ENCODE peak calls at places on chromosome 14, in four cellular contexts. J, L, K and Y are unnamed samples.
A peak's percentile ranks its signal among the peaks of the same experiment; 100 is the strongest.

GRCh38 chr14:71264260-71264659 is 357.0 kb downstream of the PCNX1 start:
- DNase-seq in K (no peak), L (no peak), J (no peak), Y (no peak)

GRCh38 chr14:72089625-72090024 is 157.4 kb downstream of the RGS6 start:
- DNase-seq in K (no peak), L (no peak), J (no peak), Y (no peak)

GRCh38 chr14:38730420-38730819 is 372.6 kb downstream of the SEC23A start:
- DNase-seq in J (no peak), L (no peak), K (no peak), Y (no peak)

GRCh38 chr14:88040141-88040540 is 35.2 kb downstream of the GPR65 start:
- DNase-seq in J (no peak), L (no peak), K (no peak), Y (no peak)

GRCh38 chr14:57060276-57060956 is 208.3 kb downstream of the EXOC5 start:
- DNase-seq in L (no peak), K (no peak), J (no peak), Y (no peak)

GRCh38 chr14:53978194-53978593 is 21.6 kb upstream of the BMP4 start:
- DNase-seq in K (no peak), L (no peak), J (no peak), Y (no peak)

GRCh38 chr14:103314496-103315277 is 19.4 kb upstream of the EIF5 start:
- DNase-seq in K (no peak), J (no peak), L (peak; percentile 63), Y (no peak)

GRCh38 chr14:100540141-100540925 is 46.9 kb downstream of the BEGAIN start:
- DNase-seq in K (no peak), J (no peak), L (peak; percentile 53), Y (peak; percentile 82)

GRCh38 chr14:50003213-50004021 is 110.5 kb downstream of the ARF6 start:
- DNase-seq in K (peak; percentile 87), L (peak; percentile 97), J (peak; percentile 59), Y (peak; percentile 92)

GRCh38 chr14:87869619-87870583 is 123.1 kb downstream of the GALC start:
- DNase-seq in L (no peak), J (peak; percentile 4), K (no peak), Y (no peak)

GRCh38 chr14:100439781-100440180 is 116.6 kb downstream of the SLC25A47 start:
- DNase-seq in J (peak; percentile 17), L (no peak), K (no peak), Y (no peak)

GRCh38 chr14:52059614-52060013 is 9.2 kb downstream of the NID2 start:
- DNase-seq in K (no peak), J (no peak), L (no peak), Y (no peak)

GRCh38 chr14:72647782-72648181 is 246.1 kb downstream of the DPF3 start:
- DNase-seq in J (no peak), L (no peak), K (no peak), Y (no peak)

GRCh38 chr14:84375235-84375634 is 1154.7 kb upstream of the FLRT2 start:
- DNase-seq in K (no peak), J (peak; percentile 29), L (no peak), Y (no peak)

GRCh38 chr14:100067971-100068959 is 3.0 kb downstream of the EVL start:
- DNase-seq in K (peak; percentile 50), J (no peak), L (peak; percentile 91), Y (no peak)

GRCh38 chr14:39469094-39469710 is 37.0 kb upstream of the FBXO33 start:
- DNase-seq in L (no peak), J (peak; percentile 23), K (no peak), Y (no peak)

GRCh38 chr14:97602438-97603117 is 805.4 kb downstream of the VRK1 start:
- DNase-seq in J (no peak), K (no peak), L (peak; percentile 82), Y (no peak)

GRCh38 chr14:68074765-68075381 is 255.3 kb downstream of the RAD51B start:
- DNase-seq in K (no peak), L (no peak), J (peak; percentile 8), Y (no peak)

GRCh38 chr14:79166171-79166570 is 996.0 kb downstream of the NRXN3 start:
- DNase-seq in K (no peak), L (no peak), J (no peak), Y (no peak)

GRCh38 chr14:67137744-67138371 is 51.4 kb upstream of the GARIN2 start:
- DNase-seq in J (peak; percentile 39), K (no peak), L (no peak), Y (no peak)

GRCh38 chr14:71472281-71472960 is 459.8 kb upstream of the RGS6 start:
- DNase-seq in L (no peak), K (no peak), J (peak; percentile 38), Y (no peak)

GRCh38 chr14:88707088-88707487 is 85.7 kb downstream of the EML5 start:
- DNase-seq in L (no peak), J (no peak), K (no peak), Y (no peak)

GRCh38 chr14:58501214-58501816 is 73.8 kb downstream of the KIAA0586 start:
- DNase-seq in L (no peak), K (no peak), J (peak; percentile 90), Y (no peak)

GRCh38 chr14:35117112-35117511 is 4.7 kb downstream of the PPP2R3C start:
- DNase-seq in L (no peak), J (no peak), K (no peak), Y (no peak)

GRCh38 chr14:92317511-92317910 is 5.5 kb upstream of the SLC24A4 start:
- DNase-seq in L (no peak), J (peak; percentile 17), K (no peak), Y (no peak)

GRCh38 chr14:37081220-37081619 is 91.2 kb downstream of the SLC25A21 start:
- DNase-seq in L (no peak), J (peak; percentile 16), K (no peak), Y (no peak)

GRCh38 chr14:88546621-88547385 is 8.0 kb downstream of the PTPN21 start:
- DNase-seq in K (no peak), L (no peak), J (no peak), Y (no peak)

GRCh38 chr14:71552809-71553208 is 379.4 kb upstream of the RGS6 start:
- DNase-seq in L (no peak), K (no peak), J (no peak), Y (no peak)

GRCh38 chr14:88792572-88793258 is at the start of gene EML5:
- DNase-seq in K (peak; percentile 88), L (peak; percentile 97), J (peak; percentile 54), Y (peak; percentile 93)

GRCh38 chr14:33848706-33849454 is 102.0 kb downstream of the EGLN3 start:
- DNase-seq in K (peak; percentile 41), L (no peak), J (peak; percentile 20), Y (no peak)

GRCh38 chr14:55094630-55095157 is 34.4 kb upstream of the LGALS3 start:
- DNase-seq in J (no peak), K (no peak), L (no peak), Y (no peak)

GRCh38 chr14:38074754-38075153 is 132.9 kb upstream of the SSTR1 start:
- DNase-seq in K (no peak), L (no peak), J (no peak), Y (no peak)

GRCh38 chr14:65564370-65564769 is 151.8 kb downstream of the FUT8 start:
- DNase-seq in K (no peak), L (no peak), J (no peak), Y (no peak)

GRCh38 chr14:76911473-76911872 is 85.3 kb downstream of the LRRC74A start:
- DNase-seq in J (no peak), K (no peak), L (no peak), Y (no peak)

GRCh38 chr14:88838015-88838414 is 13.6 kb downstream of the TTC8 start:
- DNase-seq in K (no peak), L (no peak), J (no peak), Y (no peak)

GRCh38 chr14:74799765-74800164 is 36.6 kb downstream of the YLPM1 start:
- DNase-seq in J (no peak), L (no peak), K (no peak), Y (no peak)

GRCh38 chr14:74800780-74801179 is 37.7 kb downstream of the YLPM1 start:
- DNase-seq in L (no peak), J (no peak), K (no peak), Y (no peak)

GRCh38 chr14:74801396-74801795 is 38.3 kb downstream of the YLPM1 start:
- DNase-seq in K (no peak), J (no peak), L (no peak), Y (no peak)

GRCh38 chr14:74804219-74804825 is 41.2 kb downstream of the YLPM1 start:
- DNase-seq in L (no peak), K (no peak), J (peak; percentile 73), Y (no peak)
- TF ChIP-seq CTCF in L (peak; percentile 38), K (peak; percentile 26), J (peak; percentile 84), Y (peak; percentile 78)

GRCh38 chr14:96584199-96584906 is 82.2 kb downstream of the PAPOLA start:
- DNase-seq in J (no peak), K (peak; percentile 43), L (peak; percentile 80), Y (no peak)
- TF ChIP-seq CTCF in J (peak; percentile 16), K (peak; percentile 5), L (peak; percentile 49), Y (peak; percentile 73)

DNA sequence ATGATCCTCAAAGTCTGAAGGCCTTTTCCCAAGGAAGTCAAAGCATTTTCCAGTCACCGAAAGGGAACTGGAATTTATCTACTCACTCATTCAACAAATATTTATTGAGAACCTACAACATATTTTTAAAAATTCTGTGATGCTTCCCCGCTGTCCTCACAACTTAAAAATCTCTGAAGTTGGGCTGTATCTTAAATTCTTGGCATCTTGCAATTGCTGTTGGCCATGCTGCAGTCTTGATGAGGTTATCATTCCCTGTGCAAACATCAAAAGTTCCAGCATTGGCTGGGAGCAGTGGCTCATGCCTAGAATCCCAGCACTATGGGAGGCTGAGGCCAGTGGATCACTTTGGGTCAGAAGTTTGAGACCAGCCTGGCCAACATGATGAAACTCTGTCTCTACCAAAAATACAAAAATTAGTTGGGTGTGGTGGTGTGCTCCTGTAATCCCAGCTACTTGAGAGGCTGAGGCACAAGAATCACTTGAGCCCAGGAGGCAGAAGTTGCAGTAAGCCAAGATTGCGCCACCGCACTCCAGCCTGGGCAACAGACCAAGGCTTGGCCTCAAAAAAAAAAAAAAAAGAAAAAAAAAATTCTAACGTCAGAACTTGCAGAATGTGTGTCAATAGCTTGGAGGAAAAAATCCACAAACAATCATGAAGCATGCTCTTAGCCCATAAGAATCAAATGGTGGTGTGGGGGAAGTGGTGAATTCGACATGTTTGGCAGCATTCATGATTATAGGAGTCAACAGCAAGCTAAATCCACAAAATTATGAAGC is 34.9 kb downstream of the CCDC177 start:
- DNase-seq in J (peak; percentile 90), K (peak; percentile 78), L (no peak), Y (no peak)
- TF ChIP-seq CTCF in J (no peak), K (no peak), L (no peak), Y (no peak)

GRCh38 chr14:44347316-44347715 is 159.8 kb downstream of the FSCB start:
- DNase-seq in J (no peak), L (no peak), K (no peak), Y (no peak)

GRCh38 chr14:44353805-44354204 is 153.3 kb downstream of the FSCB start:
- DNase-seq in L (no peak), K (no peak), J (no peak), Y (no peak)

DNA sequence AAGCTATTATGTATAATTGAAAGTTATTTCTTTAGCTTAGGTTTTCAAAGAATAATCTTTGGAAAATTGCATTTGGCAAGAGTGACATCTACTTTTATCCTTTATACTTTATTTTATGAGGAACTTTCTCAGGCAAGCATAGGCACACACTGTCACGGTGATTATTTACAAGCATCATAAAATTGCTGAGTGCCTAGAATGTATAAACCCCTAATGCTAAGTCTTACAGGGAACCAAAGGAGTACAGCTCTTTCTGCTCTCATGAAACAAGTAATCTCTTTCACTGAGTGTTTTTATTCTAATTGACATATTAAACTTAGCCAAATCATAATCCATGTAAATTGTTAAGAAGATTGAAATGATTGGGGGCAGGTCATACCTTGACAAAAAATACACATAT is 154.9 kb downstream of the FSCB start:
- DNase-seq in L (no peak), K (no peak), J (no peak), Y (no peak)
- TF ChIP-seq CTCF in L (no peak), K (no peak), J (no peak), Y (no peak)